ENCODE peak calls at places on chromosome 21, in nine cellular contexts. Y is heart right ventricle, P is progenitor cell of endocrine pancreas, Q is GM10248, Z is tibial artery, U is GM23338, V is GM06990, C is heart left ventricle, M is neural progenitor cell. N is an unnamed sample.

GRCh38 chr21:32412998-32413504 is 545 bp downstream of the EVA1C start:
- DNase-seq in Z (peak), U (peak), Y (peak), Q (no peak), M (no peak), C (peak), P (no peak), V (no peak), N (peak)

GRCh38 chr21:33025106-33025470 is 647 bp upstream of the OLIG2 start:
- DNase-seq in Q (peak), C (no peak), P (no peak), Z (no peak), Y (no peak), V (no peak), U (peak), M (peak), N (no peak)

GRCh38 chr21:15006594-15007230 is 58.1 kb downstream of the NRIP1 start:
- DNase-seq in Z (no peak), C (no peak), U (no peak), V (no peak), M (no peak), Q (no peak), P (no peak), Y (no peak), N (no peak)

GRCh38 chr21:35138665-35139381 is 89.7 kb upstream of the RUNX1 start:
- DNase-seq in U (peak), V (peak), P (no peak), Q (peak), M (no peak), C (no peak), Z (no peak), Y (no peak), N (peak)

GRCh38 chr21:18218331-18218730 is 26.3 kb upstream of the CHODL start:
- DNase-seq in Q (no peak), C (no peak), U (peak), Y (no peak), Z (no peak), M (no peak), V (no peak), P (no peak), N (no peak)

GRCh38 chr21:38990424-38990794 is 184.7 kb downstream of the ETS2 start:
- DNase-seq in Z (no peak), Q (no peak), M (peak), P (no peak), C (no peak), U (peak), V (no peak), Y (no peak), N (no peak)

GRCh38 chr21:41600961-41601572 is 93.1 kb upstream of the TMPRSS2 start:
- DNase-seq in M (no peak), Y (no peak), P (no peak), V (no peak), C (no peak), Q (no peak), U (no peak), Z (peak), N (no peak)

GRCh38 chr21:19322360-19322759 is 918.8 kb upstream of the TMPRSS15 start:
- DNase-seq in U (peak), Q (no peak), Y (no peak), V (no peak), C (no peak), Z (no peak), M (no peak), P (no peak), N (no peak)

GRCh38 chr21:17250651-17251294 is 262.1 kb upstream of the CXADR start:
- DNase-seq in V (no peak), C (no peak), P (no peak), Y (no peak), U (no peak), Q (no peak), M (no peak), Z (no peak), N (no peak)

GRCh38 chr21:16279658-16280581 is 550.1 kb downstream of the USP25 start:
- DNase-seq in Z (peak), U (peak), Q (no peak), P (no peak), M (peak), V (no peak), Y (peak), C (no peak), N (no peak)

GRCh38 chr21:19490481-19490880 is 1086.9 kb upstream of the TMPRSS15 start:
- DNase-seq in M (no peak), P (no peak), Q (no peak), V (no peak), Z (no peak), C (no peak), U (no peak), Y (no peak), N (no peak)

GRCh38 chr21:46500224-46500861 is 41.7 kb downstream of the DIP2A start:
- DNase-seq in V (no peak), P (no peak), C (no peak), M (no peak), Z (no peak), Q (peak), Y (no peak), U (no peak), N (no peak)

GRCh38 chr21:29318354-29318753 is 19.6 kb downstream of the BACH1 start:
- DNase-seq in U (no peak), M (no peak), C (no peak), Q (no peak), Z (no peak), Y (no peak), V (no peak), P (no peak), N (no peak)

GRCh38 chr21:22399717-22400520 is 1401.7 kb downstream of the NCAM2 start:
- DNase-seq in M (no peak), V (no peak), Y (no peak), U (no peak), Q (no peak), P (no peak), C (no peak), Z (no peak), N (no peak)

GRCh38 chr21:9763306-9763705 is 758.1 kb upstream of the TPTE start:
- DNase-seq in U (no peak), Z (no peak), Y (no peak), M (no peak), P (no peak), V (no peak), Q (no peak), C (no peak), N (no peak)

DNA sequence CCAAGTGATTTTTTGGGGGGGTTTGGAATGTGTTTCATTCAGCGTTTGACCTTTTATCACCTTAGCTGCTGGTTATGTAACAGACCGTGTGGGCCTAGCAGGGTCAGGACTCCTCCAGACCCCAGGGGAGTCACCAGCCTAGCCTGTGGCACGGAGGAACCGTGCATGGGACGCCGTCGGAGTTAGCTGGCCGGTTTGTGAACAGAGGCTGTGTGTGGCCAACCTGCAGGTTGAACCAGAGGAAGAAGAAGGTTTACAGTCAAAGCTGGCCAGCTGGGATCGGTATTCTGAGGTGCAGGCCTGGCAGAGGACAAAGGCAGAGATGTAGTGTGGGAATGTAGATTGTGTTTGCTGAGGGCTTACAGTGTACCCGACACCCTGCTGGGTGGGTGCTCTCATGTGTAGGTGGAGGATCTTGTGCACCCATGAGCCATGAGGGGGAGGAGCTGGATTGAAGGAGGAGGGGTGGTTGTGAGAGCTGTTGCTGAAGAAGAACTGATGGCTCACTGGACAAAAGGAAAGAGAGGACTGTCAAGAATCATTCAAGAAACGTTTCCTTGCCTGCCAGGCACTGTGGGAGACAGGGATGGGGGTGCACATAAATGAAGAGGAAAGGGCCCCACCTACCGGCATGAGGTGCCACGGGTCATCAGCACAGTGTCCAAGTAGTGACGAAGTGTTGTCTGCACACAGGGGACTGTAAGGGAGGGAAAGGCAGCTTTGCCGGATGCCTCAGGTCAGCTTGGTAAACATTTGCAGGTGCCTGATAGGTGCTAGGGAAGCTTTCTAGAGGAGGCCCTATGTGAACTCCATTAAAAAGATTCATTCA is 40.0 kb upstream of the PWP2 start:
- DNase-seq in Z (no peak), U (no peak), M (no peak), Y (no peak), P (no peak), Q (no peak), V (no peak), C (no peak), N (no peak)
- TF ChIP-seq CTCF in Z (no peak), U (peak), M (no peak), Y (no peak), P (no peak), Q (no peak), V (no peak), C (no peak), N (no peak)

DNA sequence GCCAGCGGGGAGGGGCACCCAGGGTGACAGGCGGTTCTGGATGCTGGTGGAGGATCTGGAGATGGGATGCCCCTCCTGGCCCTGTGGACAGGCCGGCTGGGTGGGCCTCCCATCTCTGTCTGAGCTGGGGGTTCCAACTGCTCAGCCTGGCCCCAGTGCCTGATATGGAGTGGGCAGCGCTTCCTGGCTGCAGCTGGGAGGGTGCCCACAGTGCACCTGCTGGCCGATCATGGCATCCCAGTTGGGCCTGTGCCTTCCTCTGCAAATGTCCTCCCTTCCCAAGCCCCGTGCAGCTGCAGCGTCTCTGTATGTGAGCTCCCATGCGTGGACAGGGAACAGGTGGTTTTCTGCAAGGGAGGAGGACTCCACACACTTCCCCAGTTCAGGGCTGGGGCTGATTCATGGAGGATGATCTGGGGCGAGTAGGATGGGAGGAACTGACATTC is 2.1 kb downstream of the PFKL start:
- DNase-seq in Q (no peak), Y (no peak), C (no peak), M (no peak), U (no peak), P (no peak), V (no peak), Z (no peak), N (no peak)
- TF ChIP-seq CTCF in Q (no peak), Y (no peak), C (no peak), M (no peak), U (no peak), P (peak), V (no peak), Z (no peak), N (no peak)

DNA sequence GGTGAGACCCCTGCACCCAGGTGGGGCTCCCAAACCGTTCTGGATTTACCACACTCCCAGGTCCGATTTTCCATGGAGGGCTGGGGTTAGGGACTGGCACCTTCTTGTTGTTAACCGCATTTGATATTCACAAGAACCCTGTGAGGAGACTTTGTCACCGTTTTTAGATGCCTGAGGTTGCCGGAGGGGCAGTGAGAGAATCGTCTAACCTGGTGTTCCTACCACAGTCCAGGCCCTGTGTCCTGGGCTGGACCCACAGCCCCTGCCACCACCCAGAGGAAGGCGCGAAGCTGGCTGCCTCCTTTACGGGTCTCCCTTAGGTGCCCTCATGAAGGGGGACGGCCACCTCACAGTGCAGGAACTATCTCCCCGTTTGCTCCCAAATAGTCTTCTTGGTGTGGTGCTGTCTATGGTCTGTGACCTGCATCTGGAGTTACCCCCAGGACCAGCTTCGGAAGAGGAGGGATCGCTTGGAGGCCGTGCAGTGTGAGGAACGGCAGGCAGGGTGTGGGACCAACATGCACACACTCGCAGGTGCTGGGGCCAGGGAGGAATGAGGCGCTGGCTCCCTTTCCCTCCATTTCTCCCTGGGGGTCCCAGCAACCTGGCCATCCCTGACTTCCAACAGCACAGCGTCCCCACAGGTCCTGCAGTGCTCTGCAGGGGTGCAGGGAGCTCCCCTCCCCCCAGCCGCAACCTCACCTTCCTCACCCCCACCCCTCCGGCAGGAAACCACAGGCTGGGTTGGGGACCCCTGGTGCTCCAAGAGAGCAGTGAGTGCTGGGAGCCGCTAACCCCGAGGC is 7.0 kb downstream of the SIM2 start:
- DNase-seq in P (no peak), U (peak), V (no peak), Z (no peak), M (peak), Y (no peak), Q (no peak), C (peak), N (no peak)
- TF ChIP-seq CTCF in P (peak), U (peak), V (no peak), Z (no peak), M (peak), Y (no peak), Q (no peak), C (no peak), N (no peak)

GRCh38 chr21:34128124-34128523 is 54.7 kb downstream of the MRPS6 start:
- DNase-seq in Y (no peak), M (peak), C (no peak), P (no peak), Z (peak), V (no peak), U (no peak), Q (no peak), N (no peak)

GRCh38 chr21:34129971-34130597 is 56.7 kb downstream of the MRPS6 start:
- DNase-seq in V (no peak), U (peak), Y (no peak), Q (no peak), C (no peak), M (peak), P (no peak), Z (no peak), N (no peak)

GRCh38 chr21:34130598-34130985 is 57.2 kb downstream of the MRPS6 start:
- DNase-seq in M (no peak), V (no peak), P (no peak), Q (no peak), C (no peak), U (no peak), Y (no peak), Z (no peak), N (no peak)

GRCh38 chr21:34128674-34129038 is 55.3 kb downstream of the MRPS6 start:
- DNase-seq in Z (peak), C (no peak), Y (no peak), M (no peak), P (no peak), V (no peak), Q (no peak), U (no peak), N (no peak)

GRCh38 chr21:34129039-34129891 is 55.9 kb downstream of the MRPS6 start:
- DNase-seq in Z (peak), Y (peak), P (no peak), C (peak), M (peak), U (peak), Q (no peak), V (no peak), N (peak)
- TF ChIP-seq CTCF in Z (peak), Y (peak), P (peak), C (no peak), M (peak), U (peak), Q (no peak), V (no peak), N (peak)

GRCh38 chr21:45322960-45323461 is 35.3 kb upstream of the POFUT2 start:
- DNase-seq in M (peak), C (no peak), Y (no peak), Z (peak), Q (no peak), V (no peak), U (no peak), P (no peak), N (no peak)
- TF ChIP-seq CTCF in M (no peak), C (no peak), Y (no peak), Z (no peak), Q (no peak), V (no peak), U (no peak), P (no peak), N (no peak)

GRCh38 chr21:45096216-45096615 is 21.8 kb downstream of the ADARB1 start:
- DNase-seq in Y (no peak), U (no peak), P (no peak), Q (no peak), Z (no peak), V (no peak), C (no peak), M (no peak), N (no peak)

GRCh38 chr21:45095505-45095904 is 21.1 kb downstream of the ADARB1 start:
- DNase-seq in M (no peak), V (no peak), Q (no peak), Z (no peak), U (no peak), P (no peak), C (no peak), Y (no peak), N (no peak)

GRCh38 chr21:45100866-45101265 is 26.5 kb downstream of the ADARB1 start:
- DNase-seq in Y (no peak), V (no peak), M (no peak), Q (no peak), P (no peak), U (no peak), C (no peak), Z (no peak), N (no peak)

GRCh38 chr21:45097827-45098387 is 23.5 kb downstream of the ADARB1 start:
- DNase-seq in P (no peak), Z (no peak), M (no peak), U (no peak), C (no peak), Q (no peak), Y (no peak), V (no peak), N (no peak)

GRCh38 chr21:45098867-45099266 is 24.5 kb downstream of the ADARB1 start:
- DNase-seq in Y (no peak), V (no peak), Q (peak), M (peak), U (peak), C (no peak), P (no peak), Z (no peak), N (no peak)
- TF ChIP-seq CTCF in Y (peak), V (peak), Q (peak), M (peak), U (peak), C (peak), P (peak), Z (peak), N (no peak)